ENCODE peak calls at places on chromosomes 16 and 17, in four cellular contexts. S is Peyer's patch, R is A549, A is tibial nerve. Q is an unnamed sample.

GRCh38 chr17:61822326-61823285 is 40.7 kb downstream of the BRIP1 start:
- DNase-seq in S (no peak), R (no peak), A (no peak), Q (no peak)

GRCh38 chr17:75238684-75239191 is 22.7 kb downstream of the GGA3 start:
- DNase-seq in S (peak; percentile 47), R (peak; percentile 96), A (no peak), Q (no peak)

GRCh38 chr17:63494300-63494928 is 17.6 kb downstream of the ACE start:
- DNase-seq in R (no peak), S (no peak), A (no peak), Q (no peak)

GRCh38 chr17:17144916-17145665 is 61.0 kb downstream of the PLD6 start:
- DNase-seq in R (no peak), A (no peak), S (no peak), Q (no peak)

GRCh38 chr17:44759916-44760243 is 1.1 kb downstream of the ADAM11 start:
- DNase-seq in R (no peak), S (no peak), A (no peak), Q (no peak)

GRCh38 chr17:37698132-37698615 is 46.7 kb downstream of the HNF1B start:
- DNase-seq in R (peak; percentile 58), S (no peak), A (no peak), Q (no peak)

GRCh38 chr17:7192271-7192937 is 13.2 kb upstream of the ASGR1 start:
- DNase-seq in S (no peak), R (no peak), A (no peak), Q (no peak)

GRCh38 chr17:51257150-51258081 is 2.4 kb downstream of the MBTD1 start:
- DNase-seq in R (no peak), S (no peak), A (no peak), Q (no peak)

GRCh38 chr17:37440424-37440823 is 33.7 kb downstream of the TADA2A start:
- DNase-seq in S (no peak), R (no peak), A (no peak), Q (no peak)

GRCh38 chr17:45144199-45145034 is 3.9 kb upstream of the HEXIM1 start:
- DNase-seq in S (no peak), A (peak; percentile 33), R (no peak), Q (peak; percentile 92)

GRCh38 chr17:43092891-43093290 is 32.3 kb downstream of the BRCA1 start:
- DNase-seq in S (no peak), A (no peak), R (no peak), Q (no peak)

GRCh38 chr17:9158545-9159452 is 137.5 kb downstream of the NTN1 start:
- DNase-seq in R (no peak), S (no peak), A (no peak), Q (no peak)

GRCh38 chr16:76376988-76377387 is 99.8 kb downstream of the CNTNAP4 start:
- DNase-seq in A (no peak), R (no peak), S (no peak), Q (no peak)

GRCh38 chr17:31736855-31737625 is 122.0 kb downstream of the COPRS start:
- DNase-seq in S (no peak), R (no peak), A (no peak), Q (no peak)

GRCh38 chr17:35715416-35715815 is 16.0 kb upstream of the RASL10B start:
- DNase-seq in S (no peak), R (no peak), A (no peak), Q (peak; percentile 49)

GRCh38 chr16:2212362-2213324 is 2.0 kb upstream of the BRICD5 start:
- DNase-seq in S (no peak), R (no peak), A (no peak), Q (no peak)

GRCh38 chr16:89412811-89413210 is 77.5 kb downstream of the ANKRD11 start:
- DNase-seq in R (no peak), S (no peak), A (no peak), Q (no peak)

GRCh38 chr16:78447164-78447563 is 347.7 kb downstream of the WWOX start:
- DNase-seq in S (no peak), R (no peak), A (no peak), Q (no peak)

GRCh38 chr17:10775058-10775457 is 28.8 kb downstream of the TMEM238L start:
- DNase-seq in A (no peak), R (no peak), S (no peak), Q (peak; percentile 50)

GRCh38 chr17:66842959-66843358 is 8.0 kb downstream of the CACNG5 start:
- DNase-seq in A (no peak), S (no peak), R (no peak), Q (peak; percentile 7)

GRCh38 chr17:60640503-60640902 is 37.1 kb upstream of the BCAS3 start:
- DNase-seq in R (peak; percentile 31), S (no peak), A (no peak), Q (no peak)

GRCh38 chr17:14211246-14211645 is 25.4 kb downstream of the CDRT15 start:
- DNase-seq in S (no peak), R (no peak), A (no peak), Q (no peak)

GRCh38 chr17:880074-880870 is 98.1 kb downstream of the MRM3 start:
- DNase-seq in R (no peak), A (no peak), S (no peak), Q (no peak)
- H3K4me3 ChIP-seq in R (no peak overlapping the region), A (no peak overlapping the region), S (no peak overlapping the region), Q (no peak overlapping the region)

GRCh38 chr17:28948342-28948741 is 3.0 kb downstream of the PHF12 start:
- DNase-seq in S (no peak), A (no peak), R (no peak), Q (no peak)

GRCh38 chr17:28950017-28950751 is 1.1 kb downstream of the PHF12 start:
- DNase-seq in S (peak; percentile 67), R (peak; percentile 48), A (no peak), Q (peak; percentile 51)

GRCh38 chr17:28948873-28949184 is 2.5 kb downstream of the PHF12 start:
- DNase-seq in A (no peak), R (peak; percentile 46), S (peak; percentile 30), Q (no peak)

GRCh38 chr17:28950752-28951427 is 428 bp downstream of the PHF12 start:
- DNase-seq in R (no peak), A (no peak), S (no peak), Q (peak; percentile 30)

DNA sequence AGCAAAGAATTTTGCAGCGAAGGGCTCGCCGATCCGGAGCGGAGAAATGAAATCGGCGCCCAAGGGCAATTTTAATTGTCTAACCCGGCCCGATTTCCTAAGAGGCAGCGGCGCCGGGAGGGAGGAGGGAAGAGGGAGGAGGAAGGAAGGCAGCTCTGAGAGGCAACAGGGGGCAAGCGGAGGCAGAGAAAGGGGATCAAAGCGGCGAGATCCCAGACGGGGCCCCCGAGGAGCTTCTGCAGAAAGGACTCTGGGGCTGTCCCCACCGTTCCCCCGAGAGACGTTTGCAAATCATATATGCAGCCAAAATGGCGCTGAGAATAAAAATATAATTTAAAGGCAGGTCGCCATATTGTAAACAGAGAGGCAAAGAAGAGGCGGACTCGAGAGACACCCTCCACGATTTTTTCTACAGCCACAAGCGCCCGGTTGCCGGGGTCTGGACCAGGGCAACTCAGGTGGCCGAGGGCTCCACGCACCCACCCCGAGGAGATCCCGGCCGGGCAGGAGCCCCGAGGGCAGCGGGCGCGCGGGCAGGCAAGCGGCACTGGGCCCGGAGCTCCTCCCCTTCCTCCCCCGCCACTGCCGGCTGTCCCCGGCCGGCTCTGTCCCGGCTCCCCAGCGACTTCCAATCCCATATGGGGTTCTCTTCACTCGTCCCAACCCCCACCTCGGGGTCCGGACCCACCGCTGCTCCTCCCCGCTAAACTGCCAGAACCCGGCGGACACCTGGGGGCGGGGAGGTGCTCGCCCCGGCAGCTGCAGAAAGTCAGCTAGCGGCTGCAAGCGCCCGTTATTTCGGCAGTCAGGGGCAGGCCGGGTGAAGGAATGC is 1.9 kb downstream of the PHF12 start:
- DNase-seq in A (no peak), S (peak; percentile 63), R (peak; percentile 48), Q (peak; percentile 95)
- TF ChIP-seq POLR2A in A (no peak), S (peak; percentile 27), R (peak; percentile 33), Q (no peak)

GRCh38 chr17:30230596-30231125 is 4.8 kb downstream of the SLC6A4 start:
- DNase-seq in A (no peak), R (no peak), S (no peak), Q (no peak)

GRCh38 chr17:30226878-30227277 is 8.6 kb downstream of the SLC6A4 start:
- DNase-seq in A (no peak), R (no peak), S (no peak), Q (no peak)

GRCh38 chr17:30225919-30226553 is 9.5 kb downstream of the SLC6A4 start:
- DNase-seq in A (no peak), S (no peak), R (no peak), Q (no peak)

GRCh38 chr17:30229012-30229411 is 6.5 kb downstream of the SLC6A4 start:
- DNase-seq in A (no peak), R (no peak), S (no peak), Q (no peak)

GRCh38 chr17:30228011-30228410 is 7.5 kb downstream of the SLC6A4 start:
- DNase-seq in S (no peak), R (no peak), A (no peak), Q (no peak)
- TF ChIP-seq CTCF in S (no peak), R (no peak), A (no peak), Q (no peak)

GRCh38 chr17:56098746-56099145 is 54.5 kb upstream of the ANKFN1 start:
- DNase-seq in R (no peak), S (no peak), A (no peak), Q (no peak)
- H3K4me3 ChIP-seq in R (no peak overlapping the region), S (no peak overlapping the region), A (no peak overlapping the region), Q (no peak overlapping the region)

GRCh38 chr16:67539271-67539670 is 10.6 kb downstream of the RIPOR1 start:
- DNase-seq in S (no peak), A (no peak), R (no peak), Q (no peak)

GRCh38 chr16:67538666-67539101 is 10.1 kb downstream of the RIPOR1 start:
- DNase-seq in A (no peak), S (no peak), R (no peak), Q (no peak)

GRCh38 chr16:67539691-67540635 is 11.3 kb downstream of the RIPOR1 start:
- DNase-seq in S (no peak), A (no peak), R (no peak), Q (no peak)

GRCh38 chr16:67537270-67537635 is 8.6 kb downstream of the RIPOR1 start:
- DNase-seq in S (peak; percentile 68), R (no peak), A (no peak), Q (peak; percentile 94)

GRCh38 chr16:67537636-67538591 is 9.3 kb downstream of the RIPOR1 start:
- DNase-seq in S (peak; percentile 79), A (no peak), R (no peak), Q (peak; percentile 94)
- TF ChIP-seq POLR2A in S (no peak), A (no peak), R (no peak), Q (no peak)

GRCh38 chr16:69311533-69312388 is 611 bp downstream of the VPS4A start:
- DNase-seq in A (no peak), R (peak; percentile 56), S (peak; percentile 30), Q (no peak)
- TF ChIP-seq CTCF in A (no peak), R (no peak), S (no peak), Q (no peak)

Q was measured in lower leg skin.